ENCODE peak calls at places on chromosomes 6 and 20, in five cellular contexts. R, X, J, I and L are unnamed samples.

GRCh38 chr20:50731930-50732690 is 730 bp downstream of the PARD6B start:
- DNase-seq in R (no peak), J (no peak), I (no peak), X (no peak), L (no peak)

GRCh38 chr6:51398793-51399192 is 580.1 kb downstream of the TFAP2B start:
- DNase-seq in X (peak), J (no peak), I (no peak), R (no peak), L (no peak)

GRCh38 chr6:152094992-152095592 is 287.6 kb downstream of the ESR1 start:
- DNase-seq in I (peak), X (no peak), R (no peak), J (peak), L (no peak)

GRCh38 chr20:23231561-23232218 is 118.9 kb upstream of the NXT1 start:
- DNase-seq in I (no peak), X (no peak), J (no peak), R (no peak), L (no peak)

GRCh38 chr6:149933461-149933860 is 8.4 kb upstream of the ULBP2 start:
- DNase-seq in I (no peak), R (no peak), X (no peak), J (no peak), L (no peak)

GRCh38 chr6:39068391-39068790 is 19.8 kb downstream of the GLP1R start:
- DNase-seq in I (no peak), R (no peak), J (no peak), X (no peak), L (no peak)

GRCh38 chr6:134161036-134161435 is 108.6 kb upstream of the SLC2A12 start:
- DNase-seq in I (no peak), R (no peak), X (no peak), J (no peak), L (no peak)

GRCh38 chr6:44094403-44095242 is 32.6 kb downstream of the MRPL14 start:
- DNase-seq in R (no peak), X (no peak), J (peak), I (no peak), L (no peak)

GRCh38 chr6:35737413-35738211 is 780 bp downstream of the ARMC12 start:
- DNase-seq in R (no peak), X (no peak), I (peak), J (peak), L (peak)

GRCh38 chr6:14254505-14254904 is 136.9 kb downstream of the CD83 start:
- DNase-seq in J (no peak), R (no peak), I (peak), X (no peak), L (no peak)

GRCh38 chr6:45568626-45569025 is 190.9 kb upstream of the SUPT3H start:
- DNase-seq in J (no peak), I (no peak), R (no peak), X (no peak), L (no peak)

GRCh38 chr6:110331816-110332215 is 26.3 kb downstream of the METTL24 start:
- DNase-seq in I (no peak), X (no peak), R (no peak), J (no peak), L (no peak)

GRCh38 chr20:43565758-43566104 is 6.9 kb downstream of the SGK2 start:
- DNase-seq in X (no peak), R (no peak), I (no peak), J (no peak), L (no peak)

GRCh38 chr20:4597215-4597614 is 124.5 kb upstream of the PRND start:
- DNase-seq in X (no peak), R (no peak), I (no peak), J (no peak), L (no peak)

GRCh38 chr20:61756446-61756845 is 309.2 kb downstream of the TAF4 start:
- DNase-seq in R (no peak), I (no peak), J (no peak), X (no peak), L (no peak)

GRCh38 chr20:54624701-54625472 is 149.5 kb downstream of the DOK5 start:
- DNase-seq in J (no peak), I (no peak), R (no peak), X (peak), L (no peak)

GRCh38 chr20:34977365-34978091 is 21.9 kb downstream of the MYH7B start:
- DNase-seq in I (no peak), R (no peak), X (no peak), J (no peak), L (no peak)

GRCh38 chr20:35306931-35307517 is 14.8 kb upstream of the FAM83C start:
- DNase-seq in I (peak), X (peak), R (no peak), J (peak), L (peak)

GRCh38 chr6:138498575-138499302 is 555 bp downstream of the NHSL1 start:
- DNase-seq in R (no peak), I (no peak), X (no peak), J (no peak), L (no peak)

GRCh38 chr6:127190552-127190951 is 72.1 kb downstream of the RSPO3 start:
- DNase-seq in R (no peak), J (no peak), I (peak), X (no peak), L (peak)

GRCh38 chr6:170155464-170156196 is 135.2 kb downstream of the DLL1 start:
- DNase-seq in X (no peak), R (no peak), I (no peak), J (no peak), L (no peak)

GRCh38 chr20:63267681-63268080 is 4.9 kb upstream of the ARFGAP1 start:
- DNase-seq in I (no peak), X (no peak), R (no peak), J (no peak), L (no peak)

GRCh38 chr6:2434116-2434515 is 188.7 kb upstream of the GMDS start:
- DNase-seq in R (no peak), J (no peak), X (no peak), I (no peak), L (no peak)

GRCh38 chr6:112149236-112149635 is 61.8 kb downstream of the FAM229B start:
- DNase-seq in I (no peak), J (no peak), X (no peak), R (no peak), L (no peak)

GRCh38 chr6:21752054-21752811 is 158.7 kb downstream of the SOX4 start:
- DNase-seq in R (no peak), I (no peak), X (no peak), J (no peak), L (no peak)

GRCh38 chr20:37095108-37095608 is 639 bp downstream of the RBL1 start:
- DNase-seq in R (peak), X (no peak), I (peak), J (peak), L (no peak)

GRCh38 chr6:60867548-60867947 is 1418.5 kb downstream of the KHDRBS2 start:
- DNase-seq in J (no peak), X (no peak), I (no peak), R (no peak), L (no peak)

GRCh38 chr20:19885981-19886665 is 128.1 kb downstream of the RIN2 start:
- DNase-seq in R (no peak), X (peak), J (peak), I (peak), L (no peak)

GRCh38 chr6:15429146-15430110 is 183.6 kb downstream of the JARID2 start:
- DNase-seq in X (no peak), R (no peak), J (no peak), I (peak), L (no peak)

GRCh38 chr6:118306640-118307238 is 241.4 kb upstream of the PLN start:
- DNase-seq in I (no peak), R (no peak), J (no peak), X (no peak), L (no peak)

GRCh38 chr6:15420959-15421438 is 175.1 kb downstream of the JARID2 start:
- DNase-seq in J (no peak), X (no peak), I (peak), R (no peak), L (no peak)

GRCh38 chr20:41006936-41007871 is 21.4 kb upstream of the TOP1 start:
- DNase-seq in X (no peak), I (peak), R (no peak), J (no peak), L (no peak)

GRCh38 chr6:109626311-109626710 is 64.7 kb downstream of the AK9 start:
- DNase-seq in I (no peak), J (no peak), X (no peak), R (no peak), L (no peak)

GRCh38 chr6:97465877-97466710 is 183.1 kb upstream of the MMS22L start:
- DNase-seq in X (no peak), R (no peak), J (no peak), I (no peak), L (no peak)

GRCh38 chr6:113755449-113756289 is 101.5 kb upstream of the MARCKS start:
- DNase-seq in J (no peak), X (no peak), I (no peak), R (no peak), L (no peak)

GRCh38 chr6:105097288-105097687 is 82.5 kb downstream of the POPDC3 start:
- DNase-seq in J (peak), R (no peak), I (no peak), X (no peak), L (peak)

GRCh38 chr6:41462980-41463930 is 82.9 kb upstream of the FOXP4 start:
- DNase-seq in X (no peak), I (peak), R (no peak), J (peak), L (no peak)

GRCh38 chr6:83153958-83154357 is 39.1 kb downstream of the PGM3 start:
- DNase-seq in X (no peak), I (no peak), R (no peak), J (no peak), L (no peak)

GRCh38 chr20:51752343-51752951 is 15.7 kb downstream of the ATP9A start:
- DNase-seq in X (no peak), R (no peak), J (no peak), I (no peak), L (no peak)